ENCODE peak calls at places on chromosomes 6 and 20, in ten cellular contexts. N is GF-D8; L is activated CD4-positive, alpha-beta T cell treated with anti-CD3 and anti-CD28 coated beads, Interleukin-2, amount 50 U/mL, for 1 hour; P is stimulated activated CD8-positive, alpha-beta memory T cell treated with anti-CD3 and anti-CD28 coated beads, Interleukin-2, amount 100 ng/mL, for 1 hour; I is GM04504; M is T-helper 9 cell; W is AG08395; T is CD8-positive, alpha-beta T cell; O is progenitor cell of endocrine pancreas; D is amniotic epithelial cell. V is an unnamed sample.

GRCh38 chr20:14959506-14960493 is 622.4 kb upstream of the FLRT3 start:
- DNase-seq in N (no peak), L (no peak), P (no peak), I (no peak), M (no peak), W (no peak), T (no peak), O (no peak), D (peak), V (no peak)

GRCh38 chr20:991850-992249 is 10.3 kb downstream of the RSPO4 start:
- DNase-seq in N (no peak), L (no peak), P (no peak), I (no peak), M (no peak), W (no peak), T (no peak), O (no peak), D (no peak), V (no peak)

GRCh38 chr6:34552620-34553019 is 3.5 kb downstream of the SPDEF start:
- DNase-seq in N (no peak), L (no peak), P (no peak), I (no peak), M (no peak), W (no peak), T (no peak), O (no peak), D (no peak), V (no peak)

GRCh38 chr20:4661191-4661590 is 60.5 kb upstream of the PRND start:
- DNase-seq in N (no peak), L (peak), P (no peak), I (no peak), M (peak), W (no peak), T (peak), O (no peak), D (no peak), V (no peak)

GRCh38 chr6:132270745-132271414 is 130.4 kb downstream of the MOXD1 start:
- DNase-seq in N (no peak), L (no peak), P (no peak), I (no peak), M (no peak), W (peak), T (no peak), O (no peak), D (no peak), V (no peak)

GRCh38 chr20:1847780-1848179 is 47.4 kb upstream of the SIRPA start:
- DNase-seq in N (no peak), L (no peak), P (no peak), I (no peak), M (no peak), W (no peak), T (no peak), O (no peak), D (no peak), V (no peak)

GRCh38 chr6:152669894-152670293 is 27.8 kb upstream of the MYCT1 start:
- DNase-seq in N (no peak), L (no peak), P (no peak), I (no peak), M (no peak), W (peak), T (no peak), O (no peak), D (peak), V (no peak)

GRCh38 chr6:109102762-109103161 is 7.5 kb downstream of the CEP57L1 start:
- DNase-seq in N (no peak), L (no peak), P (no peak), I (no peak), M (no peak), W (no peak), T (no peak), O (no peak), D (no peak), V (no peak)

GRCh38 chr6:168778201-168778600 is 337.2 kb downstream of the SMOC2 start:
- DNase-seq in N (no peak), L (no peak), P (no peak), I (no peak), M (no peak), W (peak), T (no peak), O (no peak), D (no peak), V (no peak)

GRCh38 chr20:23396961-23397620 is 24.2 kb downstream of the NAPB start:
- DNase-seq in N (no peak), L (no peak), P (no peak), I (no peak), M (no peak), W (no peak), T (no peak), O (no peak), D (no peak), V (no peak)

GRCh38 chr6:14520029-14520428 is 402.5 kb downstream of the CD83 start:
- DNase-seq in N (no peak), L (no peak), P (no peak), I (no peak), M (no peak), W (peak), T (no peak), O (no peak), D (no peak), V (no peak)